ENCODE peak calls at places on chromosomes 7 and 10, in five cellular contexts. Z is K562, Y is fibroblast of pulmonary artery, P is AG04449, O is neuronal stem cell. N is an unnamed sample.

GRCh38 chr10:131703941-131704340 is 196.9 kb upstream of the PPP2R2D start:
- DNase-seq in O (no peak), P (no peak), Y (no peak), Z (no peak), N (no peak)

GRCh38 chr7:44595934-44596635 is 10.3 kb upstream of the OGDH start:
- DNase-seq in O (no peak), Z (no peak), P (no peak), Y (peak; percentile 74), N (peak; percentile 67)

GRCh38 chr10:76408646-76409045 is 977.2 kb downstream of the LRMDA start:
- DNase-seq in P (no peak), Z (no peak), O (no peak), Y (no peak), N (no peak)

GRCh38 chr7:34523233-34523918 is 134.6 kb upstream of the NPSR1 start:
- DNase-seq in O (no peak), P (no peak), Y (peak; percentile 42), Z (no peak), N (no peak)

GRCh38 chr7:70665997-70666396 is 465.9 kb upstream of the GALNT17 start:
- DNase-seq in Y (no peak), P (no peak), O (no peak), Z (no peak), N (no peak)

GRCh38 chr7:157484411-157485081 is 147.7 kb downstream of the DNAJB6 start:
- DNase-seq in P (no peak), Y (no peak), Z (no peak), O (no peak), N (no peak)

GRCh38 chr7:127768241-127768640 is 116.2 kb downstream of the SND1 start:
- DNase-seq in O (no peak), P (no peak), Z (no peak), Y (no peak), N (no peak)

GRCh38 chr10:23362879-23363787 is 18.5 kb upstream of the C10orf67 start:
- DNase-seq in Y (no peak), Z (no peak), P (no peak), O (no peak), N (no peak)

GRCh38 chr7:2602736-2603387 is 28.9 kb upstream of the TTYH3 start:
- DNase-seq in O (no peak), Z (no peak), Y (no peak), P (no peak), N (no peak)

GRCh38 chr10:110059965-110060364 is 52.2 kb downstream of the ADD3 start:
- DNase-seq in P (no peak), Y (peak; percentile 76), Z (no peak), O (no peak), N (peak; percentile 37)

DNA sequence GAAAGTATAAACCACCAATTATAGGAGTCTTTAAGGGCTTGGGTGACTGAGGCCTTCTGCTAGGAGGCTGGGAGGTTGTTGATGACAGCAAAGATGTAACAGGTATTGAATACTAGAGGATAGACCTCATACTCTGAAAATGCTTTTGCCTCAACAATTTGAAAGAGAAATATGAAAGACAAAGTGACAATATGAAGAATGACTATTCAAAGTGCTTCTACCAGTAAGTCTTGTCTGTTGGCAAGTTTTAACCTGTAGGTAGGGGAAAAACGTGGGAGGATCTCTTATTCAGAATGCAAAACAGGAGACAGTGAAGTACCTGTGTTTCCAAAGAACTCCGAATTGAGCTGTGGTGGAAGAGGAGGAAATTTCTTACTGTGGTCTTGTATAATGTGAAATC is 38.2 kb downstream of the GBF1 start:
- DNase-seq in P (no peak), Y (no peak), O (no peak), Z (no peak), N (no peak)
- H3K4me3 ChIP-seq in P (no peak overlapping the region), Y (no peak overlapping the region), O (no peak overlapping the region), Z (no peak overlapping the region), N (no peak overlapping the region)

GRCh38 chr7:11830582-11831382 is 1.2 kb downstream of the THSD7A start:
- DNase-seq in O (no peak), P (no peak), Y (peak; percentile 55), Z (no peak), N (peak; percentile 8)
- H3K4me3 ChIP-seq in O (no peak overlapping the region), P (peak overlapping the region; percentile 24), Y (peak overlapping the region; percentile 69), Z (no peak overlapping the region), N (peak overlapping the region; percentile 67)

DNA sequence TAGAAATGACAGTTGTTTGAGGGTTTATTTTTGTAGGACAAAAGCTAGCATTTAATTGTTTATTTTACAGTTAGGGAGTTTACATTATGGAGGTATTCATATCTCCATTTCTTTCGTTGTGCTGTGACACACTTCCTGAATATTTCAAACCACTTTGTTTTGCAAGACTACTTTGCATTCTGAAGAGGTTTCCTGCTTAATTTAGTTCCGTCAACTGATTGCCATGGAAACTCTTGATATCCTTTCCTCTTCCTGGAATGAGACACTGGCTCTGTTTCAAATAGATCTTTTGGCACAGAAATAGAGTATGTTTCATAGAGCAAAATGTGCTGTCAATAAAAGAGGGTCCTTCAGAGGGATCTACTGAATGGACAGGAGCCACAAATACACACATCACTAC is 159.5 kb upstream of the AGR3 start:
- DNase-seq in O (no peak), Y (peak; percentile 98), Z (no peak), P (peak; percentile 57), N (peak; percentile 95)
- H3K4me3 ChIP-seq in O (no peak overlapping the region), Y (no peak overlapping the region), Z (no peak overlapping the region), P (no peak overlapping the region), N (no peak overlapping the region)

GRCh38 chr7:23244335-23244635 is 2.3 kb upstream of the GPNMB start:
- DNase-seq in Z (no peak), O (no peak), Y (no peak), P (no peak), N (no peak)

GRCh38 chr7:23247602-23248335 is 1.2 kb downstream of the GPNMB start:
- DNase-seq in Y (peak; percentile 14), P (no peak), O (no peak), Z (no peak), N (peak; percentile 38)

GRCh38 chr7:23247101-23247601 is 576 bp downstream of the GPNMB start:
- DNase-seq in O (no peak), P (no peak), Z (no peak), Y (no peak), N (no peak)

GRCh38 chr7:23249486-23249885 is 2.9 kb downstream of the GPNMB start:
- DNase-seq in O (no peak), P (no peak), Y (no peak), Z (no peak), N (peak; percentile 15)

DNA sequence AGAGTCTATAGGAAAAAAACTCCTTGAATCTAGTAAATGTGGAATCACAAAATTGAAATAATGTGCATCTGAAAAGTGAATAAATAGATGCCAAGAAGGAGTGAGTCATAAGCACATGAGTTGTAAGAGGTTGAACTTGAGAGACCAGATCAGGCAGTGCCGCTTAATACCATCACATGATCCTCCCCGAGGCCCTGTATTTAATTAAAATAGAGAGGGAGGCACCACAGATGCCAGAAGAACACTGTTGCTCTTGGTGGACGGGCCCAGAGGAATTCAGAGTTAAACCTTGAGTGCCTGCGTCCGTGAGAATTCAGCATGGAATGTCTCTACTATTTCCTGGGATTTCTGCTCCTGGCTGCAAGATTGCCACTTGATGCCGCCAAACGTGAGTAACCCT is at the start of gene GPNMB:
- DNase-seq in O (no peak), Y (peak; percentile 81), Z (no peak), P (peak; percentile 93), N (peak; percentile 97)
- H3K4me3 ChIP-seq in O (no peak within 1 kb of the TSS), Y (peak within 1 kb of the TSS; percentile 56), Z (no peak within 1 kb of the TSS), P (peak within 1 kb of the TSS; percentile 57), N (peak within 1 kb of the TSS; percentile 81)

GRCh38 chr10:128018236-128018635 is 108.0 kb downstream of the MKI67 start:
- DNase-seq in P (no peak), O (no peak), Z (no peak), Y (peak; percentile 45), N (peak; percentile 12)
- H3K4me3 ChIP-seq in P (no peak overlapping the region), O (no peak overlapping the region), Z (no peak overlapping the region), Y (no peak overlapping the region), N (no peak overlapping the region)

GRCh38 chr7:134317434-134317833 is 704 bp upstream of the SLC35B4 start:
- DNase-seq in O (no peak), Y (no peak), P (no peak), Z (peak; percentile 24), N (no peak)
- H3K4me3 ChIP-seq in O (no peak overlapping the region), Y (peak overlapping the region; percentile 77), P (no peak overlapping the region), Z (peak overlapping the region; percentile 62), N (peak overlapping the region; percentile 49)

DNA sequence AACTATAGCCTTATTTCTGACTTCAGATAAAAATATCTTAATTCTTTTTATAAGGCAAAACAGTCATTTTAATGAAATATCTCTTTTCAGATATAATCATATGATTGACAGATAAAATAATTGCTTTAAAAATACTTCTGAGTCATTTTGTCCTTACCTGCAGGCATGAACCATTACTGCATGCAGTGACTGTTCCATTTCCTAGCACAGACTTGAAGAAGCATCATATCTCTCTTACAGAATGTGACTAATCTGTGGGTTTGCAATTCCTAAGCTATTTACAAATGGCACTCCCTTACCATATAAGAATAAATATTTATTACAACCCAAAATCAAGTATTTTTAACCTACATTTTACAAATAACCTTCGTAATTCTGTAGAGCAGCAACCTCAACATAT is 120.7 kb downstream of the SRPK2 start:
- DNase-seq in Y (peak; percentile 66), Z (no peak), O (no peak), P (peak; percentile 17), N (peak; percentile 69)
- H3K4me3 ChIP-seq in Y (peak overlapping the region; percentile 61), Z (no peak overlapping the region), O (no peak overlapping the region), P (peak overlapping the region; percentile 33), N (peak overlapping the region; percentile 56)

GRCh38 chr10:28375399-28376354 is 72.8 kb upstream of the MPP7 start:
- DNase-seq in O (no peak), P (peak; percentile 41), Z (no peak), Y (peak; percentile 49), N (peak; percentile 16)

GRCh38 chr10:28370107-28370835 is 67.4 kb upstream of the MPP7 start:
- DNase-seq in Z (no peak), P (no peak), O (no peak), Y (no peak), N (no peak)

GRCh38 chr10:28378986-28379585 is 76.2 kb upstream of the MPP7 start:
- DNase-seq in Z (no peak), Y (no peak), P (no peak), O (no peak), N (no peak)

GRCh38 chr10:28374036-28374435 is 71.2 kb upstream of the MPP7 start:
- DNase-seq in P (no peak), Y (no peak), Z (no peak), O (no peak), N (no peak)
- H3K4me3 ChIP-seq in P (no peak overlapping the region), Y (no peak overlapping the region), Z (no peak overlapping the region), O (no peak overlapping the region), N (no peak overlapping the region)

N was measured in fibroblast of the aortic adventitia.